ENCODE peak calls at places on chromosomes 4 and X, in five cellular contexts. A is stomach, J is cardiac muscle cell, E is HepG2, P is GM23248. B is an unnamed sample.

GRCh38 chr4:27062256-27062655 is 201.6 kb downstream of the STIM2 start:
- DNase-seq in E (no peak), A (no peak), P (no peak), J (no peak), B (no peak)

GRCh38 chrX:109856974-109857373 is 123.9 kb upstream of the ACSL4 start:
- DNase-seq in J (peak; percentile 54), A (no peak), P (peak; percentile 51), E (peak; percentile 28), B (no peak)

GRCh38 chr4:87985097-87985886 is 9.8 kb downstream of the SPP1 start:
- DNase-seq in J (peak; percentile 31), E (peak; percentile 70), P (peak; percentile 63), A (peak; percentile 46), B (peak; percentile 45)

GRCh38 chrX:64394874-64395567 is at the start of gene MTMR8:
- DNase-seq in A (peak; percentile 77), P (peak; percentile 12), E (no peak), J (peak; percentile 0), B (peak; percentile 16)

GRCh38 chr4:37599092-37599800 is 86.9 kb downstream of the RELL1 start:
- DNase-seq in J (no peak), E (peak; percentile 64), P (no peak), A (no peak), B (no peak)

GRCh38 chr4:112747035-112747434 is 110.1 kb downstream of the LARP7 start:
- DNase-seq in P (no peak), E (peak; percentile 3), J (no peak), A (no peak), B (no peak)

GRCh38 chrX:40402771-40403533 is 177.8 kb upstream of the ATP6AP2 start:
- DNase-seq in E (no peak), A (no peak), J (peak; percentile 65), P (peak; percentile 74), B (no peak)

GRCh38 chrX:49310371-49310770 is 6.9 kb downstream of the GAGE10 start:
- DNase-seq in E (no peak), A (no peak), J (no peak), P (no peak), B (no peak)

DNA sequence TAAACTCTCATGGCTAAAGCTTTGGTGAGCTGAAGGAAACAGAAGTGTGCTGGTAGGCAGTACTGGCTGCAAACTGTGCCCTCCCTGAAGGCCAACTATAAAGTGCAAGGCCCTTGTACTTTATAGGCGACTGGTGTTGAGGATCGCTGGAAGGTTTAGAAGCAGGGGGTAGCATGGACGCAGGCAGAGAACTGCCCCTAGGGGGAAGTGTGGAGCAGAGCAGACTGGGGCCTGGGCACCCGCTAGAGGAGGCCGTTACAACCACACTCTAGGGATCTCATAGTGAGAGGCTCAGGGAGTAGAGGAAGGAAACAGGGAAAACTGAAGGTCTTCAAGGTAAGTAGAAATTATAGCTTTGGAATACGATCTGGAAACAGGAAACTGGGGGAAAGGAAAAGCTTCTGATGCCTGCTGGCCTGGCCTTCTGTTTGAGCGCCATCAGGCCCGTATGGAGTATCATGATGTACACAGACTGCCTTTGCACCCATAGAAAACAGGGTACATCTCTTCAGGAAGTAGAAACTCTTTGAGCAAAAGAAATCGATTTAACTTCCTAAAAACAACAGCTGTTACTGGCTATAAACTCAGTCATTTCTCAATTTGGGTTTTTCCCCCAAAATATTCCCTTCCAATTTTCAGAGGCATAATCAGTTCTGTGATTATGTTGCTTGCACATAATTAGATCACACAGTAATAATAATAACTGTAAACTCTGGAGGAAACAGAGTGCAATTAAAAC is 23.9 kb upstream of the TMSB4X start:
- DNase-seq in A (peak; percentile 39), E (peak; percentile 26), P (peak; percentile 3), J (peak; percentile 29), B (no peak)
- H3K27ac ChIP-seq in A (peak overlapping the region; percentile 84), E (no peak overlapping the region), P (peak overlapping the region; percentile 100), J (no peak overlapping the region), B (peak overlapping the region; percentile 75)

DNA sequence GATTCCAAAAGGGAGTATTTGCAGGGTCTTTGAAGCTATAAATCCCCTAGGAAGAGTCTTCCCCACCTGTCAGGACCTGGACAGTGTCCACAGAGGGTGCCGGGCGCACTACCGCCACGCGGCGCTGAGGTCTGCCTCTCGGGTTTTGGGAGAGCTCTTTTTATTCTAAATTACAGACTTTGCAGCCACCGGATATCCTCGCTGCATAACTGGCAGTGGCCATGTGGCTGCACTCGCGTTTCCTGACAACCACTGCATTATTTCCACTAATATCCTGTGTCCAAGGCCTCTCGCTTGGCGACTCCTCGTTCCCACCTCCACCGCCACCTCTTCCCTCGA is 608 bp upstream of the TMEM131L start:
- DNase-seq in A (peak; percentile 41), P (peak; percentile 75), E (peak; percentile 37), J (peak; percentile 67), B (no peak)
- H3K27ac ChIP-seq in A (peak overlapping the region; percentile 89), P (no peak overlapping the region), E (no peak overlapping the region), J (no peak overlapping the region), B (no peak overlapping the region)

DNA sequence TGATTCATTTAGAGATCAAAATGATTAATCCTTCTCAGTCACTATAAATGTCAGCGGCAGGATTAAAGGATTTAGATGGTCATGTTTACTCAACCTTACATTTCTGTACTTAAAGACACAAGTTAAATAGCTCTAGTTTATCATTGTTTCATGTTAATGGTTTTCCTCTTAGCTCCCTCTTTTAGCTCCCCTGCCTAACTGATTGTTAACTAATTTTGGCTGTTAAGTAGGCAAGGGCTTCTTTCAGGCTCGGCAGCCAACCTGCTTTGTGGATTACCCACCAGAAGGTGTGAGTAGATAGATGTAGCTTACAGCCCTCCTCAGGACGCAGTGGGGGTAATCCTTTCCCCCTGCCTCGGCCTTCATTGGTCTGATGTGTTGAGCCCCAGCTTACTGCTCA is 96.0 kb downstream of the TENM3 start:
- DNase-seq in P (no peak), E (no peak), J (no peak), A (no peak), B (no peak)
- H3K27ac ChIP-seq in P (no peak overlapping the region), E (no peak overlapping the region), J (no peak overlapping the region), A (no peak overlapping the region), B (no peak overlapping the region)

DNA sequence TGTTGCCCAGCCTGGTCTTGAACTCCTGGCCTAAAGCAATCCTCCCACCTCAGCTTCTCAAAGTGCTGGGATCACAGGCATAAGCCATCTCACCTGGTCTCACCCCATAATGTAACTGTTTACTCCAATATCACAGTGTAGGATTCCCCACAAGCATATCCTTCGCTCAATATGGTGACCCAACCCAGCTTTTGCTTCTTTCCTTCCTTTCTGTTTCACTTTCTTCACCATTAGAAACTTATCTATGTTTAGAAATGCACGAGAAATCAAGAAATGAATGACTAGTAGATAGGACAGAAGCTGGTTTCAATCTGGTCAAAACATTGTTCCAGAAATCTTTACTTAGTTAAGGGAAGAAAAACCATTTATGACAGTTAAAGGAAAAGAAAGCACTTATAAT is 18.9 kb downstream of the TSPAN5 start:
- DNase-seq in J (peak; percentile 40), P (peak; percentile 24), A (no peak), E (no peak), B (no peak)
- H3K27ac ChIP-seq in J (no peak overlapping the region), P (peak overlapping the region; percentile 50), A (peak overlapping the region; percentile 67), E (no peak overlapping the region), B (no peak overlapping the region)

GRCh38 chr4:146522098-146522861 is 540 bp upstream of the SLC10A7 start:
- DNase-seq in J (peak; percentile 89), E (peak; percentile 63), P (peak; percentile 94), A (peak; percentile 93), B (peak; percentile 84)
- H3K27ac ChIP-seq in J (peak overlapping the region; percentile 67), E (peak overlapping the region; percentile 92), P (peak overlapping the region; percentile 88), A (peak overlapping the region; percentile 86), B (peak overlapping the region; percentile 89)

GRCh38 chrX:16140983-16141382 is 17.6 kb downstream of the GRPR start:
- DNase-seq in P (no peak), E (no peak), A (no peak), J (no peak), B (no peak)

GRCh38 chrX:16143968-16144367 is 20.6 kb downstream of the GRPR start:
- DNase-seq in J (no peak), A (no peak), E (no peak), P (no peak), B (no peak)

GRCh38 chrX:16145656-16146055 is 21.6 kb upstream of the MAGEB17 start:
- DNase-seq in P (no peak), E (no peak), A (no peak), J (no peak), B (no peak)

GRCh38 chrX:16140448-16140847 is 17.1 kb downstream of the GRPR start:
- DNase-seq in A (no peak), E (no peak), P (no peak), J (no peak), B (no peak)

GRCh38 chrX:16144420-16144819 is 21.1 kb downstream of the GRPR start:
- DNase-seq in A (no peak), P (no peak), E (no peak), J (no peak), B (no peak)
- H3K27ac ChIP-seq in A (no peak overlapping the region), P (no peak overlapping the region), E (no peak overlapping the region), J (no peak overlapping the region), B (no peak overlapping the region)

B was measured in caudate nucleus.